ENCODE peak calls at places on chromosomes 4 and X, in eight cellular contexts. E, O, G, H, T, S, Q and K are unnamed samples.

GRCh38 chrX:132023896-132024386 is 839 bp downstream of the STK26 start:
- DNase-seq in G (no peak), T (peak; percentile 61), E (peak; percentile 4), Q (no peak), S (no peak), O (no peak), H (peak; percentile 69), K (no peak)

GRCh38 chr4:7861440-7861881 is 78.2 kb downstream of the AFAP1 start:
- DNase-seq in S (peak; percentile 83), E (no peak), Q (peak; percentile 87), H (no peak), T (no peak), O (peak; percentile 84), G (no peak), K (peak; percentile 51)

GRCh38 chr4:6374575-6374974 is 97.8 kb downstream of the PPP2R2C start:
- DNase-seq in O (no peak), S (no peak), H (peak; percentile 16), Q (no peak), G (no peak), E (no peak), T (no peak), K (no peak)

GRCh38 chr4:186201535-186202230 is 10.3 kb downstream of the CYP4V2 start:
- DNase-seq in T (peak; percentile 46), G (peak; percentile 6), E (no peak), H (peak; percentile 57), S (peak; percentile 47), Q (peak; percentile 36), O (peak; percentile 76), K (peak; percentile 25)

GRCh38 chrX:133655262-133655913 is 240.1 kb upstream of the GPC4 start:
- DNase-seq in E (no peak), H (no peak), O (no peak), Q (no peak), T (no peak), G (no peak), S (no peak), K (peak; percentile 40)

GRCh38 chrX:39730671-39731389 is 366.9 kb downstream of the BCOR start:
- DNase-seq in O (peak; percentile 82), Q (peak; percentile 59), T (peak; percentile 60), E (peak; percentile 12), G (no peak), H (peak; percentile 64), S (peak; percentile 94), K (peak; percentile 77)

GRCh38 chrX:12993823-12994222 is 18.9 kb downstream of the TMSB4X start:
- DNase-seq in T (no peak), E (no peak), H (no peak), S (no peak), G (no peak), O (no peak), Q (no peak), K (no peak)

GRCh38 chr4:157014621-157015591 is 43.3 kb upstream of the PDGFC start:
- DNase-seq in O (peak; percentile 74), E (peak; percentile 45), G (no peak), Q (peak; percentile 94), T (no peak), S (peak; percentile 87), H (no peak), K (peak; percentile 63)

GRCh38 chrX:153884136-153885076 is 1.6 kb downstream of the L1CAM start:
- DNase-seq in T (peak; percentile 12), G (no peak), S (no peak), E (no peak), Q (no peak), O (no peak), H (peak; percentile 34), K (peak; percentile 32)

GRCh38 chrX:41665676-41666075 is 23.1 kb upstream of the GPR34 start:
- DNase-seq in S (no peak), T (no peak), H (no peak), E (no peak), Q (no peak), G (no peak), O (no peak), K (no peak)

GRCh38 chrX:433771-434170 is 47.1 kb upstream of the PPP2R3B start:
- DNase-seq in H (no peak), E (no peak), Q (no peak), T (no peak), G (no peak), S (no peak), O (no peak), K (no peak)

GRCh38 chrX:69182818-69183375 is 17.6 kb upstream of the PJA1 start:
- DNase-seq in O (no peak), H (no peak), G (no peak), S (no peak), Q (no peak), E (no peak), T (no peak), K (no peak)

GRCh38 chr4:144399927-144400326 is 246.0 kb upstream of the HHIP start:
- DNase-seq in G (no peak), O (peak; percentile 14), H (no peak), Q (peak; percentile 98), E (peak; percentile 86), T (no peak), S (peak; percentile 30), K (peak; percentile 73)

GRCh38 chrX:102711872-102712215 is 404 bp upstream of the GPRASP2 start:
- DNase-seq in G (no peak), T (no peak), E (no peak), H (no peak), O (no peak), S (no peak), Q (no peak), K (no peak)

GRCh38 chr4:161642708-161643107 is 521.1 kb downstream of the FSTL5 start:
- DNase-seq in G (no peak), H (no peak), S (peak; percentile 10), Q (no peak), O (no peak), T (no peak), E (no peak), K (no peak)

GRCh38 chrX:154327026-154327820 is 31.6 kb downstream of the TKTL1 start:
- DNase-seq in S (no peak), G (no peak), E (no peak), O (peak; percentile 43), Q (no peak), T (no peak), H (peak; percentile 51), K (no peak)

GRCh38 chrX:56803849-56804681 is 75.0 kb downstream of the NBDY start:
- DNase-seq in S (no peak), O (peak; percentile 18), T (no peak), G (no peak), H (no peak), Q (no peak), E (no peak), K (no peak)

GRCh38 chrX:118655561-118656246 is 71.7 kb upstream of the IL13RA1 start:
- DNase-seq in O (peak; percentile 9), S (peak; percentile 13), T (no peak), G (no peak), Q (peak; percentile 39), H (no peak), E (no peak), K (peak; percentile 31)

GRCh38 chrX:101171883-101172400 is 47.6 kb upstream of the DRP2 start:
- DNase-seq in Q (peak; percentile 34), T (no peak), S (no peak), E (no peak), O (no peak), H (no peak), G (no peak), K (no peak)

GRCh38 chr4:3660086-3660927 is 105.9 kb upstream of the ADRA2C start:
- DNase-seq in Q (no peak), S (no peak), O (no peak), T (no peak), H (no peak), E (peak; percentile 33), G (no peak), K (no peak)

GRCh38 chrX:16666541-16666940 is 16.6 kb downstream of the S100G start:
- DNase-seq in G (no peak), H (no peak), T (no peak), S (peak; percentile 20), Q (peak; percentile 66), E (no peak), O (peak; percentile 44), K (peak; percentile 85)

GRCh38 chrX:70262952-70263567 is 3.1 kb upstream of the P2RY4 start:
- DNase-seq in G (no peak), E (no peak), O (peak; percentile 32), T (peak; percentile 36), Q (peak; percentile 20), H (peak; percentile 47), S (peak; percentile 25), K (peak; percentile 25)

GRCh38 chr4:78611215-78611558 is 59.6 kb downstream of the ANXA3 start:
- DNase-seq in S (no peak), Q (no peak), O (no peak), H (no peak), T (no peak), G (no peak), E (no peak), K (no peak)

GRCh38 chr4:48699470-48699869 is 80.6 kb downstream of the FRYL start:
- DNase-seq in E (no peak), O (no peak), S (peak; percentile 24), H (no peak), T (no peak), Q (peak; percentile 1), G (no peak), K (peak; percentile 51)

GRCh38 chrX:122219226-122219625 is 964.9 kb upstream of the GRIA3 start:
- DNase-seq in G (no peak), H (no peak), S (peak; percentile 0), T (no peak), O (no peak), E (no peak), Q (no peak), K (no peak)

GRCh38 chrX:119870626-119871131 is 854 bp downstream of the RNF113A start:
- DNase-seq in S (peak; percentile 31), E (no peak), T (peak; percentile 19), H (no peak), Q (peak; percentile 22), G (no peak), O (peak; percentile 31), K (peak; percentile 21)

GRCh38 chrX:74232859-74233258 is 71.1 kb upstream of the ZCCHC13 start:
- DNase-seq in H (no peak), S (peak; percentile 17), O (no peak), G (no peak), Q (peak; percentile 16), T (no peak), E (no peak), K (peak; percentile 6)

GRCh38 chr4:110663738-110664444 is 41.0 kb upstream of the PITX2 start:
- DNase-seq in Q (no peak), O (peak; percentile 33), E (no peak), T (no peak), G (no peak), S (peak; percentile 86), H (no peak), K (no peak)

GRCh38 chrX:8341814-8342590 is 122.6 kb upstream of the VCX3B start:
- DNase-seq in Q (no peak), H (no peak), G (no peak), S (no peak), E (no peak), O (no peak), T (no peak), K (peak; percentile 50)

GRCh38 chr4:28313729-28314713 is 1453.4 kb downstream of the STIM2 start:
- DNase-seq in O (no peak), Q (no peak), H (no peak), T (no peak), G (no peak), E (no peak), S (no peak), K (no peak)